ENCODE peak calls at places on chromosome 9, in nine cellular contexts. L, Z, B, J, H, G, A, E and U are unnamed samples.

GRCh38 chr9:110047232-110047954 is 160.6 kb downstream of the C9orf152 start:
- DNase-seq in L (no peak), Z (no peak), B (no peak), J (no peak), H (no peak), G (no peak), A (no peak), E (no peak), U (no peak)

GRCh38 chr9:4099961-4100360 is 199.9 kb downstream of the GLIS3 start:
- DNase-seq in L (no peak), Z (no peak), B (no peak), J (no peak), H (no peak), G (no peak), A (no peak), E (no peak), U (no peak)

GRCh38 chr9:129258823-129259301 is 80.8 kb upstream of the IER5L start:
- DNase-seq in L (no peak), Z (peak), B (no peak), J (no peak), H (peak), G (no peak), A (no peak), E (no peak), U (no peak)

GRCh38 chr9:35673132-35673997 is at the start of gene CA9:
- DNase-seq in L (no peak), Z (no peak), B (no peak), J (no peak), H (no peak), G (no peak), A (no peak), E (no peak), U (no peak)

GRCh38 chr9:76373173-76373771 is 21.0 kb downstream of the RFK start:
- DNase-seq in L (no peak), Z (no peak), B (no peak), J (no peak), H (no peak), G (peak), A (no peak), E (no peak), U (no peak)

GRCh38 chr9:83511051-83511450 is 27.1 kb downstream of the FRMD3 start:
- DNase-seq in L (no peak), Z (no peak), B (no peak), J (peak), H (no peak), G (no peak), A (no peak), E (no peak), U (no peak)

GRCh38 chr9:126474786-126475485 is 138.8 kb upstream of the LMX1B start:
- DNase-seq in L (no peak), Z (no peak), B (peak), J (peak), H (no peak), G (peak), A (no peak), E (no peak), U (no peak)

GRCh38 chr9:136409557-136410455 is 608 bp downstream of the ENTR1 start:
- DNase-seq in L (peak), Z (peak), B (peak), J (no peak), H (no peak), G (peak), A (peak), E (no peak), U (peak)

GRCh38 chr9:1173986-1174385 is 123.8 kb downstream of the DMRT2 start:
- DNase-seq in L (no peak), Z (no peak), B (no peak), J (no peak), H (no peak), G (no peak), A (no peak), E (no peak), U (no peak)

GRCh38 chr9:684055-684949 is 157.2 kb upstream of the DMRT1 start:
- DNase-seq in L (no peak), Z (no peak), B (no peak), J (peak), H (no peak), G (peak), A (no peak), E (no peak), U (peak)

GRCh38 chr9:135156525-135157510 is 69.3 kb downstream of the OLFM1 start:
- DNase-seq in L (no peak), Z (no peak), B (peak), J (no peak), H (no peak), G (peak), A (peak), E (no peak), U (peak)

GRCh38 chr9:135479469-135480052 is at the start of gene PPP1R26:
- DNase-seq in L (no peak), Z (no peak), B (peak), J (no peak), H (no peak), G (no peak), A (peak), E (no peak), U (peak)

GRCh38 chr9:17625644-17626388 is 47.0 kb downstream of the SH3GL2 start:
- DNase-seq in L (no peak), Z (no peak), B (no peak), J (no peak), H (no peak), G (peak), A (no peak), E (no peak), U (no peak)